ENCODE peak calls at places on chromosome 17, in seven cellular contexts. I, O, Z, R, U, M and L are unnamed samples.

GRCh38 chr17:14940946-14941280 is 324.2 kb downstream of the PMP22 start:
- DNase-seq in I (no peak), O (no peak), Z (no peak), R (no peak), U (no peak), M (no peak), L (no peak)

GRCh38 chr17:76734080-76734840 is 2.9 kb downstream of the SRSF2 start:
- DNase-seq in I (no peak), O (no peak), Z (no peak), R (no peak), U (peak), M (no peak), L (no peak)

GRCh38 chr17:56098746-56099145 is 54.5 kb upstream of the ANKFN1 start:
- DNase-seq in I (no peak), O (no peak), Z (no peak), R (no peak), U (no peak), M (no peak), L (no peak)

GRCh38 chr17:61057257-61057656 is 342.4 kb upstream of the TBX2 start:
- DNase-seq in I (no peak), O (no peak), Z (no peak), R (no peak), U (no peak), M (no peak), L (no peak)

GRCh38 chr17:77737442-77738265 is 220.8 kb upstream of the TNRC6C start:
- DNase-seq in I (no peak), O (peak), Z (peak), R (no peak), U (no peak), M (no peak), L (no peak)

GRCh38 chr17:59355695-59356323 is 24.4 kb downstream of the YPEL2 start:
- DNase-seq in I (no peak), O (no peak), Z (no peak), R (no peak), U (no peak), M (no peak), L (no peak)

GRCh38 chr17:77634710-77635109 is 323.8 kb upstream of the TNRC6C start:
- DNase-seq in I (no peak), O (no peak), Z (peak), R (no peak), U (no peak), M (no peak), L (peak)

GRCh38 chr17:13518271-13519000 is 83.3 kb downstream of the HS3ST3A1 start:
- DNase-seq in I (peak), O (no peak), Z (no peak), R (no peak), U (no peak), M (no peak), L (no peak)

GRCh38 chr17:149231-149630 is 11.9 kb downstream of the SCGB1C2 start:
- DNase-seq in I (no peak), O (no peak), Z (peak), R (no peak), U (no peak), M (no peak), L (no peak)
- TF ChIP-seq CTCF in I (no peak), O (no peak), Z (no peak), R (peak), U (no peak), M (no peak), L (no peak)

GRCh38 chr17:9228408-9229159 is 207.3 kb downstream of the NTN1 start:
- DNase-seq in I (peak), O (no peak), Z (no peak), R (no peak), U (peak), M (peak), L (no peak)
- TF ChIP-seq CTCF in I (no peak), O (no peak), Z (no peak), R (no peak), U (no peak), M (no peak), L (no peak)

DNA sequence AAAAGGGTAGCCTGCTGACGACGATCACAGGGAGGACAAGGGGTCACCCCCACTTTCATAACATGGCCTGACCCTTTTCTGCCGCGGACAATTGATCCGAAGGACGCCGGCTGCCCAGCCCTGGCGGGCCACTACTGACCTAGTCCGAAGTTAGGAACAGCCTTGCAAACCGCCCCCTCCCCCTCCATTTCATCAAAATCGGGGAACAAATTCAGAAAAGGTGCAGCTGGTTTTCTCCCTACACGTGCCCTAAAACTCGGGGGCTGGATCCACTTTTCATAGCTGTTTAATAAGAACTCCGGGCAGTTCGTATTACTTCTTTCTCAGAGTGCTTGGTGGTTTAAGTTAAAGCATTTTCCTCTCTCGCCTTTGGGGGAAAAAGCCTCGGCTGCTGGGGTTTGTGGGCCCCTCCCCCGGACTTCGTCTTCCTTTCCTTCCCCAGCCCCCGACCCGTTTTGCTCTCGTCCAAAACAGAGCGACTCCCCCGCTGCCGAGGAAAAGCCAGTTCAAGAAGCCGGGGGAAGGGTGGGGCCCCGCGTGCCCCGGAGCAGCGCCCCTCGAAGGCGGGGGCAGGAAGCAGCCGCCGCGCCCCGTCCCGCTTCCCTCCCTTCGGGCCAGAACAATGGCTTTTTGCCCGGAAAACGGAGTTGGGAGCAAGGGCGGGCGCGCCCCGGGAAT is 643 bp upstream of the CBX2 start:
- DNase-seq in I (no peak), O (peak), Z (peak), R (peak), U (peak), M (no peak), L (peak)
- TF ChIP-seq CTCF in I (peak), O (peak), Z (no peak), R (peak), U (no peak), M (peak), L (no peak)

GRCh38 chr17:74296548-74296936 is 22.5 kb downstream of the DNAI2 start:
- DNase-seq in I (peak), O (peak), Z (no peak), R (peak), U (peak), M (peak), L (peak)
- TF ChIP-seq CTCF in I (peak), O (peak), Z (no peak), R (peak), U (peak), M (peak), L (no peak)

GRCh38 chr17:19678581-19679418 is 30.2 kb downstream of the ALDH3A2 start:
- DNase-seq in I (no peak), O (no peak), Z (peak), R (no peak), U (no peak), M (no peak), L (no peak)

GRCh38 chr17:19686400-19687090 is 29.8 kb downstream of the SLC47A2 start:
- DNase-seq in I (no peak), O (no peak), Z (no peak), R (no peak), U (no peak), M (no peak), L (no peak)

GRCh38 chr17:19677736-19678379 is 29.3 kb downstream of the ALDH3A2 start:
- DNase-seq in I (no peak), O (no peak), Z (peak), R (no peak), U (no peak), M (no peak), L (no peak)

GRCh38 chr17:19683117-19683516 is 33.3 kb downstream of the SLC47A2 start:
- DNase-seq in I (no peak), O (no peak), Z (peak), R (no peak), U (no peak), M (no peak), L (no peak)
- TF ChIP-seq CTCF in I (no peak), O (no peak), Z (no peak), R (no peak), U (no peak), M (no peak), L (no peak)